ENCODE peak calls at places on chromosomes 6 and 20, in five cellular contexts. Y, G, S, T and L are unnamed samples.

GRCh38 chr20:36113566-36114247 is 40.8 kb upstream of the EPB41L1 start:
- DNase-seq in Y (no peak), G (no peak), S (no peak), T (no peak), L (no peak)

GRCh38 chr20:23612385-23612784 is 6.7 kb upstream of the CST9 start:
- DNase-seq in Y (no peak), G (no peak), S (no peak), T (no peak), L (no peak)

GRCh38 chr20:47027042-47027441 is 132.4 kb downstream of the EYA2 start:
- DNase-seq in Y (no peak), G (no peak), S (no peak), T (no peak), L (no peak)

GRCh38 chr20:8326899-8327298 is 194.8 kb downstream of the PLCB1 start:
- DNase-seq in Y (no peak), G (no peak), S (no peak), T (no peak), L (no peak)

GRCh38 chr6:87922191-87922946 is 125.3 kb upstream of the SPACA1 start:
- DNase-seq in Y (no peak), G (no peak), S (no peak), T (no peak), L (no peak)

GRCh38 chr20:958936-959815 is 42.9 kb downstream of the RSPO4 start:
- DNase-seq in Y (no peak), G (no peak), S (no peak), T (no peak), L (no peak)

GRCh38 chr6:72425003-72425681 is 196.7 kb upstream of the KCNQ5 start:
- DNase-seq in Y (no peak), G (peak; percentile 87), S (no peak), T (no peak), L (no peak)

GRCh38 chr20:49386848-49387605 is 95.4 kb downstream of the KCNB1 start:
- DNase-seq in Y (no peak), G (no peak), S (no peak), T (no peak), L (no peak)

GRCh38 chr6:74117113-74117512 is 421.1 kb downstream of the CD109 start:
- DNase-seq in Y (no peak), G (no peak), S (no peak), T (no peak), L (no peak)

GRCh38 chr6:140537834-140538680 is 1163.6 kb upstream of the CITED2 start:
- DNase-seq in Y (no peak), G (peak; percentile 17), S (no peak), T (peak; percentile 41), L (no peak)

GRCh38 chr20:50133041-50133440 is 20.1 kb upstream of the UBE2V1 start:
- DNase-seq in Y (no peak), G (no peak), S (no peak), T (no peak), L (no peak)

GRCh38 chr6:81937296-81937937 is 184.9 kb upstream of the TENT5A start:
- DNase-seq in Y (no peak), G (no peak), S (no peak), T (no peak), L (no peak)

GRCh38 chr6:74606488-74607135 is 599.2 kb downstream of the COL12A1 start:
- DNase-seq in Y (no peak), G (peak; percentile 29), S (no peak), T (no peak), L (no peak)

GRCh38 chr6:139230421-139230840 is 61.4 kb downstream of the TXLNB start:
- DNase-seq in Y (no peak), G (peak; percentile 56), S (no peak), T (no peak), L (peak; percentile 27)

GRCh38 chr6:169618526-169619490 is 83.0 kb downstream of the WDR27 start:
- DNase-seq in Y (no peak), G (peak; percentile 80), S (no peak), T (no peak), L (no peak)

GRCh38 chr6:133957780-133958242 is 4.8 kb downstream of the TBPL1 start:
- DNase-seq in Y (no peak), G (no peak), S (no peak), T (no peak), L (no peak)

GRCh38 chr6:2805031-2805430 is 36.6 kb downstream of the SERPINB1 start:
- DNase-seq in Y (no peak), G (no peak), S (no peak), T (no peak), L (no peak)

GRCh38 chr20:51562334-51563140 is 20.0 kb upstream of the NFATC2 start:
- DNase-seq in Y (no peak), G (peak; percentile 95), S (peak; percentile 15), T (peak; percentile 84), L (no peak)

GRCh38 chr6:56534680-56535419 is 107.8 kb downstream of the DST start:
- DNase-seq in Y (no peak), G (no peak), S (no peak), T (no peak), L (no peak)
- H3K4me3 ChIP-seq in Y (no peak overlapping the region), G (no peak overlapping the region), S (no peak overlapping the region), T (no peak overlapping the region), L (no peak overlapping the region)

GRCh38 chr20:58436868-58437645 is 48.0 kb downstream of the VAPB start:
- DNase-seq in Y (no peak), G (no peak), S (no peak), T (no peak), L (no peak)
- H3K36me3 ChIP-seq in Y (peaks cover 8% of the 10 kb centered on the region), G (peaks cover 20% of the 10 kb centered on the region), S (no peaks in the 10 kb centered on the region), T (peaks cover 31% of the 10 kb centered on the region), L (peaks cover 5% of the 10 kb centered on the region)

GRCh38 chr20:63258826-63259225 is 4.6 kb upstream of the NKAIN4 start:
- DNase-seq in Y (no peak), G (no peak), S (no peak), T (no peak), L (no peak)

GRCh38 chr20:63256954-63257353 is 2.7 kb upstream of the NKAIN4 start:
- DNase-seq in Y (no peak), G (no peak), S (no peak), T (no peak), L (no peak)

GRCh38 chr20:63259734-63260460 is 5.6 kb upstream of the NKAIN4 start:
- DNase-seq in Y (no peak), G (no peak), S (no peak), T (no peak), L (no peak)

GRCh38 chr20:63255911-63256704 is 1.8 kb upstream of the NKAIN4 start:
- DNase-seq in Y (no peak), G (no peak), S (no peak), T (no peak), L (no peak)

DNA sequence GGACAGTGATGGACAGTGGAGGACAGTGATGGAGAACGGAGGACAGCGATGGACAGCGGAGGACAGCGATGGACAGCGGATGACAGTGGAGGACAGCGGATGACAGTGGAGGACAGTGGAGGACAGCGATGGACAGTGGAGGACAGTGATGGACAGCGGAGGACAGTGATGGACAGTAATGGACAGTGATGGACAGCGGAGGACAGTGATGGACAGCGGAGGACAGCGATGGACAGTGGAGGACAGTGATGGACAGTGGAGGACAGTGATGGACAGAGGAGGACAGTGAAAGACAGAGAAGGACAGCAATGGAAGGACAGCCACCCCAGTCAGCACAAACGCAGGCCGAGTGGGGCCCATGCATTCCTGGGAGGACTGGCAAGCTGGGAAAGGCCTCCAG is 3.4 kb upstream of the NKAIN4 start:
- DNase-seq in Y (no peak), G (no peak), S (no peak), T (no peak), L (no peak)
- H3K27ac ChIP-seq in Y (no peak overlapping the region), G (no peak overlapping the region), S (no peak overlapping the region), T (no peak overlapping the region), L (no peak overlapping the region)

GRCh38 chr6:44896701-44897100 is 431.4 kb upstream of the RUNX2 start:
- DNase-seq in Y (no peak), G (no peak), S (no peak), T (no peak), L (no peak)
- H3K4me3 ChIP-seq in Y (no peak overlapping the region), G (no peak overlapping the region), S (no peak overlapping the region), T (no peak overlapping the region), L (no peak overlapping the region)

GRCh38 chr6:43671011-43671800 is 16.4 kb downstream of the MRPS18A start:
- DNase-seq in Y (no peak), G (no peak), S (no peak), T (no peak), L (no peak)
- H3K36me3 ChIP-seq in Y (peaks cover 56% of the 10 kb centered on the region), G (peaks cover 42% of the 10 kb centered on the region), S (peaks cover 33% of the 10 kb centered on the region), T (peaks cover 59% of the 10 kb centered on the region), L (peaks cover 39% of the 10 kb centered on the region)

DNA sequence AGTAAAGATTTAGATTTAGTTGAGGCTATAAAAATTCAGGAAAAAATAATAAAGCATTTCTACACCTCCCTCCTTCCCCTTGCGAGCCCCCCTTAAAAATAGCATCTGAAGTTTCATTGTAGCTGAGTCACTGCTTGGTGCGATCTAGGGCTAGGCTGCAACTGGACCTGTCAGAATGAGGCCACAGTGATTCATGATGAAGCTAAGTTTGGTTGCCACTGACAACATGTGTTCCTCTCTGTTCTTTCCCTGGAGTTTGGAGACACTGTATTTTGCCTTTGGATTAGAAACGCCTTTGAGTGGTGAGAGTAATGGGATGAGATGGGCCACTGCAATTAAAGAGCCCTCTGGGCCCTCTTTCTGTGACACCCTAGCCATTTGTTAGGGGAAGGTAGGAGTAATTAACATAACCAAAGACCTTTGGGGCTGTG is 334.1 kb downstream of the NRN1 start:
- DNase-seq in Y (no peak), G (peak; percentile 93), S (no peak), T (no peak), L (no peak)
- H3K27ac ChIP-seq in Y (no peak overlapping the region), G (peak overlapping the region; percentile 84), S (no peak overlapping the region), T (peak overlapping the region; percentile 71), L (no peak overlapping the region)

GRCh38 chr6:35214869-35215664 is 1.3 kb downstream of the SCUBE3 start:
- DNase-seq in Y (no peak), G (peak; percentile 95), S (no peak), T (no peak), L (no peak)
- H3K4me3 ChIP-seq in Y (no peak overlapping the region), G (peak overlapping the region; percentile 83), S (no peak overlapping the region), T (no peak overlapping the region), L (no peak overlapping the region)

DNA sequence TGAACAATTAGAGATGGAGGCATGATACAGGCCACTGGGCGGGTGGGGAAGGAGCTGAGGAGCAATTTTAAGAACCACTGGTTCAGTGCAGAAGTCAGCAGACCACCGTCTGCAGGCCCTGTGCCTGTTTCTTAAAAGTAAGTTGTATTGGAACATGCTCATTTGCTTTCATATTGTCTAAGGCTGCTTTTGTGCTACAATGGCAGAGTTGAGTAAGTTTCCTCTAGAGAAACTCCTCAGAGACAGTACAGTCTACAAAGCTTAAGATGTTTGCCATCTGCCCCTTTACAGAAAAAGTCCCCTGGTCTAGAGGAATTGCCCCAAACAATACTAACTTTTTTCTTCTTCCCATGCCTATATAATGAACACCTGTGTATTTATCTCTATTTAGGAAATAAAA is 28.5 kb upstream of the UBE2J1 start:
- DNase-seq in Y (no peak), G (no peak), S (no peak), T (no peak), L (no peak)
- H3K36me3 ChIP-seq in Y (no peaks in the 10 kb centered on the region), G (no peaks in the 10 kb centered on the region), S (no peaks in the 10 kb centered on the region), T (no peaks in the 10 kb centered on the region), L (no peaks in the 10 kb centered on the region)